ENCODE peak calls at places on chromosomes 3 and 15, in five cellular contexts. F is activated T-helper 1 cell treated with anti-CD3 and anti-CD28 coated beads, Interleukin-12 subunit alpha, Interleukin-12 subunit beta, Interleukin-2, Interleukin-4 antibody, amounts not matched to agents 30 ng/mL and 10 ng/mL and 1 ng/mL, durations not matched to agents 14 hours and 24 hours and 36 hours; Q is AG04450; L is uterus; I is Calu3. N is an unnamed sample.

GRCh38 chr3:72010044-72010443 is 225.1 kb upstream of the PROK2 start:
- DNase-seq in L (no peak), Q (no peak), I (no peak), F (no peak), N (peak; percentile 62)

GRCh38 chr15:68632101-68632500 is 53.3 kb downstream of the CORO2B start:
- DNase-seq in Q (no peak), L (no peak), F (no peak), I (no peak), N (no peak)

GRCh38 chr3:160911399-160911798 is 155.4 kb downstream of the PPM1L start:
- DNase-seq in Q (no peak), I (no peak), L (no peak), F (no peak), N (no peak)

GRCh38 chr15:43749690-43750345 is 3.6 kb downstream of the PDIA3 start:
- DNase-seq in L (no peak), I (no peak), F (peak; percentile 49), Q (no peak), N (no peak)

GRCh38 chr3:51934139-51934850 is 7.4 kb downstream of the RRP9 start:
- DNase-seq in Q (no peak), I (no peak), F (no peak), L (no peak), N (no peak)

GRCh38 chr3:128100126-128100525 is 23.5 kb downstream of the RUVBL1 start:
- DNase-seq in L (no peak), I (no peak), Q (no peak), F (no peak), N (no peak)

GRCh38 chr15:63491116-63491817 is 13.1 kb upstream of the USP3 start:
- DNase-seq in I (no peak), Q (no peak), F (no peak), L (no peak), N (no peak)

GRCh38 chr3:54188176-54188791 is 65.9 kb downstream of the CACNA2D3 start:
- DNase-seq in I (peak; percentile 45), Q (no peak), F (peak; percentile 2), L (no peak), N (peak; percentile 36)

GRCh38 chr15:77497108-77497737 is 76.5 kb downstream of the HMG20A start:
- DNase-seq in L (peak; percentile 43), F (no peak), Q (no peak), I (no peak), N (peak; percentile 97)

GRCh38 chr15:74397239-74398068 is 30.0 kb upstream of the CYP11A1 start:
- DNase-seq in F (no peak), I (peak; percentile 53), Q (no peak), L (no peak), N (no peak)

N was measured in Ammon's horn.